ENCODE peak calls at places on chromosomes 2 and 18, in five cellular contexts. K, V, M, B and F are unnamed samples.

GRCh38 chr2:19122220-19122619 is 236.2 kb downstream of the OSR1 start:
- DNase-seq in V (no peak), M (no peak), K (no peak), B (no peak), F (no peak)

GRCh38 chr18:34158881-34159690 is 65.6 kb downstream of the NOL4 start:
- DNase-seq in K (peak), M (no peak), V (peak), B (peak), F (peak)

GRCh38 chr18:582465-582864 is 2.3 kb downstream of the CETN1 start:
- DNase-seq in K (no peak), M (no peak), V (no peak), B (no peak), F (no peak)

GRCh38 chr2:206217743-206218520 is 56.5 kb upstream of the ZDBF2 start:
- DNase-seq in B (no peak), M (no peak), V (peak), K (no peak), F (no peak)

GRCh38 chr2:159140070-159140774 is 146.3 kb downstream of the WDSUB1 start:
- DNase-seq in M (no peak), B (no peak), V (peak), K (no peak), F (peak)

GRCh38 chr2:46812381-46813024 is 103.1 kb downstream of the MCFD2 start:
- DNase-seq in M (no peak), K (peak), V (peak), B (peak), F (peak)

GRCh38 chr2:63701406-63701805 is 112.6 kb downstream of the MDH1 start:
- DNase-seq in B (no peak), M (no peak), K (no peak), V (no peak), F (no peak)

GRCh38 chr2:241268306-241268705 is 47.2 kb downstream of the HDLBP start:
- DNase-seq in V (no peak), M (no peak), K (no peak), B (no peak), F (no peak)

GRCh38 chr18:61448316-61448715 is 115.1 kb downstream of the CDH20 start:
- DNase-seq in B (no peak), M (no peak), K (no peak), V (no peak), F (no peak)

GRCh38 chr18:56489901-56490300 is 148.5 kb downstream of the TXNL1 start:
- DNase-seq in B (no peak), K (no peak), M (no peak), V (no peak), F (no peak)

GRCh38 chr2:108023776-108024175 is 37.5 kb downstream of the SLC5A7 start:
- DNase-seq in K (no peak), M (no peak), V (no peak), B (no peak), F (no peak)

GRCh38 chr2:46781468-46782189 is 134.0 kb downstream of the MCFD2 start:
- DNase-seq in B (no peak), V (no peak), M (no peak), K (no peak), F (no peak)

GRCh38 chr2:11117776-11118175 is 37.5 kb upstream of the SLC66A3 start:
- DNase-seq in V (no peak), K (no peak), B (no peak), M (no peak), F (no peak)

GRCh38 chr2:239953418-239954061 is 71.6 kb downstream of the NDUFA10 start:
- DNase-seq in B (peak), M (no peak), V (no peak), K (peak), F (peak)

GRCh38 chr2:203599509-203599908 is 64.4 kb upstream of the RAPH1 start:
- DNase-seq in K (no peak), B (no peak), V (no peak), M (no peak), F (no peak)

GRCh38 chr2:2613279-2614199 is 282.5 kb upstream of the MYT1L start:
- DNase-seq in M (peak), K (peak), V (peak), B (peak), F (peak)

GRCh38 chr2:112880081-112880531 is 30.9 kb upstream of the IL37 start:
- DNase-seq in K (no peak), V (peak), B (no peak), M (no peak), F (peak)

GRCh38 chr18:48979944-48980890 is 29.5 kb upstream of the SMAD7 start:
- DNase-seq in M (no peak), V (peak), K (no peak), B (no peak), F (no peak)

GRCh38 chr2:172552547-172553291 is 3.2 kb upstream of the PDK1 start:
- DNase-seq in K (no peak), B (no peak), V (peak), M (peak), F (peak)

GRCh38 chr2:232483923-232484627 is 3.6 kb downstream of the ECEL1 start:
- DNase-seq in B (no peak), K (peak), M (no peak), V (no peak), F (no peak)

GRCh38 chr2:160783481-160783880 is 289.9 kb upstream of the RBMS1 start:
- DNase-seq in K (no peak), M (no peak), V (peak), B (no peak), F (peak)

GRCh38 chr18:46411862-46412690 is 244.9 kb downstream of the LOXHD1 start:
- DNase-seq in V (no peak), M (no peak), B (no peak), K (peak), F (no peak)

GRCh38 chr18:41162191-41162590 is 792.8 kb upstream of the PIK3C3 start:
- DNase-seq in K (no peak), B (no peak), M (no peak), V (no peak), F (no peak)

GRCh38 chr2:13654416-13654815 is 937.7 kb downstream of the TRIB2 start:
- DNase-seq in B (no peak), M (no peak), V (no peak), K (no peak), F (no peak)

GRCh38 chr2:163884416-163884815 is 148.6 kb upstream of the FIGN start:
- DNase-seq in B (no peak), K (peak), V (no peak), M (no peak), F (no peak)

GRCh38 chr2:163877316-163877715 is 141.5 kb upstream of the FIGN start:
- DNase-seq in V (peak), B (no peak), K (no peak), M (no peak), F (no peak)

GRCh38 chr2:163878718-163879117 is 142.9 kb upstream of the FIGN start:
- DNase-seq in B (no peak), M (peak), V (peak), K (no peak), F (no peak)
- TF ChIP-seq CTCF in B (no peak), M (peak), V (peak), K (peak), F (peak)

GRCh38 chr2:226799211-226799975 is at the start of gene IRS1:
- DNase-seq in B (peak), K (peak), V (peak), M (peak), F (peak)
- TF ChIP-seq CTCF in B (peak), K (peak), V (no peak), M (no peak), F (no peak)

DNA sequence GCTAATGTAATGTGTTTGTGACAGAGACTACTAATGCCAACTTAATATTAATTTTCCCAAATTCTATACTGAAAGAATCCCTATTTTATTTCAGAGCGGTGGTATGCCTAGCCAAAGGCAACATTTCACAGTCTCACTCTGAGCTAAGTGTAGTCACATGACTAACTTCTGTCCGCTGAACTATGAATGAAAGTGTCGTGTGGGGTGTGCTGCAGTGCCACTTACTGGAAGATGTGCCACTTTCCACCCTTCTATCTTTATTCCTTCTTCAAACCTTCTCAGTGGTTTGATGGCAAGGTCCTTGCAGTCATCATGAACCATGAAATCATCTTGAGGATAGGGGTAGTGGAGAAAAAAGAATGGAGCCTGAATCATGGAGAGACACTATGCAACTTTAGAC is 47.3 kb upstream of the C1D start:
- DNase-seq in V (no peak), K (no peak), M (no peak), B (no peak), F (no peak)
- TF ChIP-seq CTCF in V (no peak), K (no peak), M (peak), B (no peak), F (no peak)

GRCh38 chr18:59001166-59001565 is 136.5 kb downstream of the ZNF532 start:
- DNase-seq in K (no peak), B (no peak), V (no peak), M (no peak), F (no peak)

GRCh38 chr18:58995663-58996062 is 131.0 kb downstream of the ZNF532 start:
- DNase-seq in K (no peak), B (no peak), M (no peak), V (no peak), F (no peak)

GRCh38 chr18:58996131-58996632 is 131.5 kb downstream of the ZNF532 start:
- DNase-seq in M (no peak), V (peak), K (no peak), B (no peak), F (peak)

GRCh38 chr18:58997811-58998337 is 133.2 kb downstream of the ZNF532 start:
- DNase-seq in K (no peak), B (peak), V (peak), M (no peak), F (peak)

DNA sequence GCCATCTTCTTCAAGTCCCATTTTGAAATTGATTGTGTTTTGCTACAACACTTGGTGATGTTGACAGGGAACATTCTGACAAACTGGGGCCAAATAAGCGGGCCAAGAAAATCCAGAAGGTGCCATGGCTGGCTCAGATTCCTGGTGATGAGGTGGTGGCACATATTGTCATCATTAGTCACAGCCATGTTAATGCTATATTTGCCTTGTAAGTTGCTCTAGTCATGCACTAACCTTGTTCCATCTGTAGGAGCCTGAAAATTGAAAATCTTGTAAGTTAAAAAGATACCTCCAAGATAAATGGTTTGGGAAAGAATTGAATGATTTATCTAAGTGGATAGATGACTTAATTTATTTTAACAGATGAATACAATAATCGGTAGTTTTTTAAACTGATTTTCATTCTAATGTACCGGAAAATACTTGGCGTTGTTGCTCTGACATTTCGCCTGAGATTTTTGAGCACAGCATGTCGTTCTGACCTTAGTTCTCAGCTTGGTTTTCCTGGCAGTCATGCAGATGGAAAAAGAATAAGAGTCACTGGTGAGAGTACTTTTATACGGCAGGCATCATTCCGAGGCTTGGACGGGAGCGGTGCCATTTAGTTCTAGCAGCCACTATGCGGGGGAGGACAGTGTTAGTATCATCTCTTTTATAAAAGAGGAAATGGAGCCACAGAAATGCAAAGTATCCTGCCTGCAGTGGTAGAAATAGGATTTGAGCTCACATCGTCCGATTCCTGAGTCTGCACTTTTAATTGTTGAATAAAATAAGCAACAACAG is 133.9 kb downstream of the ZNF532 start:
- DNase-seq in K (peak), M (no peak), V (peak), B (peak), F (peak)
- TF ChIP-seq CTCF in K (peak), M (no peak), V (no peak), B (no peak), F (no peak)

GRCh38 chr2:217142649-217143266 is 282.9 kb upstream of the TNP1 start:
- DNase-seq in M (peak), V (peak), K (no peak), B (no peak), F (peak)
- TF ChIP-seq CTCF in M (peak), V (peak), K (peak), B (no peak), F (peak)

DNA sequence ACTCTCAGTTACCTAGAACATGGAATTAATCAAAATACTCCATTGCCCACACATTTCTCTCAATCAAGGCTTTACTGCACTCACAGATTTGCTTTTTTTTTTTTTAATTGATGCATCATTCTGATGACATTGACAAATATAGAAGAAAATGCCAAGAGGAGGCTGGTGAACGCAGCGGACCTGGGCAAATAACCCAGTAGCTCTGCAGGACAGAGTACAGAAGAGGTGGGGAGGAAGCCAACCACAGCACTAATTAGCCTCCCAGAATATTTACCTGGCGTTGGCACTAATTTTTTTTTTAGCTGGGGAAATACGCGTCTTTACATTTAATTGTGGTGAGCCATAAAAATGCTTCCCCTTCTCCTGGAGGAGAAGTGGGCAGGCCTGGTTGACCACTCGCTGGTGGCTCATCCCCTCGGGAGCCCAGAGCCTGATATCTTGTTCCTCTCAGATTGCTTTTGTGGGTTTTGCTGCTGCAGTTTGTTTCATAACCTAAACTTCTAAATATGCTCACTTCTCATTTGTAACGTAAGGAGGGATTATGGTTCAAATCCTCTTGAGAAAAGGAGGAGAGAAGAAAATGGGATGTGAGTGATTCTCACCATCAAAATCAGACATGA is 165.8 kb upstream of the EPB41L3 start:
- DNase-seq in K (no peak), B (no peak), M (no peak), V (no peak), F (no peak)
- TF ChIP-seq CTCF in K (no peak), B (no peak), M (no peak), V (no peak), F (no peak)

GRCh38 chr2:235504459-235505200 is 10.8 kb downstream of the AGAP1 start:
- DNase-seq in M (no peak), K (no peak), B (no peak), V (no peak), F (no peak)
- TF ChIP-seq CTCF in M (no peak), K (no peak), B (no peak), V (no peak), F (no peak)

GRCh38 chr2:102040229-102040628 is 48.5 kb downstream of the IL1R2 start:
- DNase-seq in K (no peak), M (no peak), V (peak), B (no peak), F (no peak)
- TF ChIP-seq CTCF in K (no peak), M (no peak), V (no peak), B (no peak), F (no peak)